ENCODE peak calls at places on chromosome 11, in four cellular contexts. V, S, A and G are unnamed samples.

GRCh38 chr11:116636341-116636968 is 136.3 kb downstream of the BUD13 start:
- DNase-seq in S (no peak), V (no peak), A (no peak), G (no peak)

GRCh38 chr11:125071408-125071807 is 8.3 kb downstream of the SLC37A2 start:
- DNase-seq in A (no peak), V (no peak), S (no peak), G (no peak)

GRCh38 chr11:4092031-4092430 is 2.6 kb upstream of the RRM1 start:
- DNase-seq in A (no peak), V (no peak), S (no peak), G (no peak)

GRCh38 chr11:5712507-5712906 is 22.9 kb downstream of the TRIM22 start:
- DNase-seq in V (no peak), S (no peak), A (no peak), G (no peak)

GRCh38 chr11:125468852-125469251 is 27.2 kb downstream of the FEZ1 start:
- DNase-seq in V (no peak), S (no peak), A (no peak), G (no peak)

GRCh38 chr11:115544422-115544821 is 40.2 kb upstream of the CADM1 start:
- DNase-seq in V (peak), A (peak), S (no peak), G (no peak)

GRCh38 chr11:76030286-76030685 is 176.0 kb downstream of the WNT11 start:
- DNase-seq in V (no peak), S (no peak), A (no peak), G (no peak)

GRCh38 chr11:62880231-62880802 is 379 bp upstream of the SLC3A2 start:
- DNase-seq in V (no peak), S (no peak), A (no peak), G (no peak)

GRCh38 chr11:133041165-133041564 is 491.1 kb downstream of the OPCML start:
- DNase-seq in V (no peak), S (no peak), A (no peak), G (no peak)

GRCh38 chr11:76885390-76886097 is 24.8 kb downstream of the ACER3 start:
- DNase-seq in S (no peak), V (no peak), A (no peak), G (peak)

GRCh38 chr11:34214961-34215805 is 109.8 kb downstream of the NAT10 start:
- DNase-seq in V (no peak), S (no peak), A (no peak), G (no peak)

GRCh38 chr11:125073616-125074483 is 10.7 kb downstream of the SLC37A2 start:
- DNase-seq in V (no peak), S (no peak), A (no peak), G (no peak)

GRCh38 chr11:83611616-83612015 is 325.4 kb upstream of the CCDC90B start:
- DNase-seq in A (no peak), S (no peak), V (no peak), G (no peak)

GRCh38 chr11:111797145-111797581 is 31.0 kb upstream of the PPP2R1B start:
- DNase-seq in S (no peak), V (no peak), A (no peak), G (no peak)

GRCh38 chr11:1303196-1303821 is 6.1 kb downstream of the TOLLIP start:
- DNase-seq in A (peak), V (peak), S (no peak), G (peak)

GRCh38 chr11:27475622-27476021 is 3.0 kb upstream of the LGR4 start:
- DNase-seq in V (no peak), S (no peak), A (no peak), G (no peak)

GRCh38 chr11:120207517-120207916 is 3.3 kb upstream of the OAF start:
- DNase-seq in A (no peak), S (no peak), V (no peak), G (no peak)

GRCh38 chr11:61645179-61645868 is 34.9 kb upstream of the DAGLA start:
- DNase-seq in A (no peak), V (no peak), S (peak), G (no peak)

GRCh38 chr11:8873966-8874365 is 37.0 kb upstream of the AKIP1 start:
- DNase-seq in A (no peak), S (no peak), V (no peak), G (no peak)

GRCh38 chr11:75938543-75938942 is 123.5 kb downstream of the UVRAG start:
- DNase-seq in S (no peak), A (no peak), V (no peak), G (no peak)

GRCh38 chr11:15835705-15836411 is 520.5 kb downstream of the SOX6 start:
- DNase-seq in S (no peak), V (no peak), A (no peak), G (no peak)

GRCh38 chr11:118233377-118233776 is 8.6 kb upstream of the JAML start:
- DNase-seq in A (no peak), V (no peak), S (no peak), G (no peak)

GRCh38 chr11:66119348-66120133 is 49.5 kb downstream of the PACS1 start:
- DNase-seq in S (no peak), A (no peak), V (no peak), G (no peak)

GRCh38 chr11:120127236-120127635 is 10.7 kb downstream of the TRIM29 start:
- DNase-seq in A (no peak), S (no peak), V (no peak), G (peak)

GRCh38 chr11:69295995-69296889 is 2.3 kb downstream of the MYEOV start:
- DNase-seq in V (no peak), S (peak), A (no peak), G (peak)

GRCh38 chr11:60844870-60845221 is 2.9 kb downstream of the CCDC86 start:
- DNase-seq in V (no peak), A (no peak), S (no peak), G (no peak)

GRCh38 chr11:81203876-81204275 is 1529.8 kb downstream of the FAM181B start:
- DNase-seq in V (no peak), A (no peak), S (no peak), G (no peak)

GRCh38 chr11:128559496-128560103 is 27.8 kb downstream of the ETS1 start:
- DNase-seq in S (no peak), V (no peak), A (no peak), G (no peak)

GRCh38 chr11:120151536-120151935 is 13.6 kb upstream of the TRIM29 start:
- DNase-seq in V (no peak), S (no peak), A (no peak), G (no peak)

GRCh38 chr11:116794851-116795250 is 3.2 kb upstream of the APOA5 start:
- DNase-seq in A (no peak), V (no peak), S (no peak), G (no peak)

GRCh38 chr11:47443028-47443700 is 5.8 kb downstream of the RAPSN start:
- DNase-seq in A (no peak), V (no peak), S (no peak), G (no peak)

GRCh38 chr11:120384476-120384875 is 48.3 kb downstream of the ARHGEF12 start:
- DNase-seq in A (no peak), V (no peak), S (no peak), G (no peak)

GRCh38 chr11:110091995-110092576 is 1.1 kb upstream of the ZC3H12C start:
- DNase-seq in S (no peak), A (no peak), V (no peak), G (no peak)

GRCh38 chr11:38446336-38446735 is 1848.3 kb upstream of the RAG2 start:
- DNase-seq in A (no peak), S (no peak), V (no peak), G (no peak)

GRCh38 chr11:63737718-63738117 is 30.9 kb downstream of the ZFTA start:
- DNase-seq in S (no peak), V (no peak), A (no peak), G (no peak)

GRCh38 chr11:124934862-124935547 is 842 bp downstream of the HEPACAM start:
- DNase-seq in S (no peak), V (no peak), A (no peak), G (no peak)

GRCh38 chr11:59901306-59901705 is 22.7 kb downstream of the OOSP3 start:
- DNase-seq in V (no peak), S (no peak), A (no peak), G (no peak)